ENCODE peak calls at places on chromosomes 3 and 15, in four cellular contexts. F, T, C and Q are unnamed samples.

GRCh38 chr15:35657679-35658201 is 111.8 kb upstream of the DPH6 start:
- DNase-seq in F (no peak), T (no peak), C (peak), Q (no peak)

GRCh38 chr3:11678735-11679134 is 35.0 kb upstream of the VGLL4 start:
- DNase-seq in C (no peak), T (no peak), F (no peak), Q (no peak)

GRCh38 chr3:27560484-27561056 is 76.4 kb upstream of the SLC4A7 start:
- DNase-seq in T (no peak), C (no peak), F (no peak), Q (no peak)

GRCh38 chr3:134311265-134311664 is 60.6 kb upstream of the RYK start:
- DNase-seq in C (no peak), T (no peak), F (no peak), Q (no peak)

GRCh38 chr15:22959451-22960101 is 20.6 kb downstream of the CYFIP1 start:
- DNase-seq in F (no peak), C (no peak), T (no peak), Q (no peak)

GRCh38 chr3:183503738-183504137 is 51.8 kb downstream of the KLHL6 start:
- DNase-seq in T (no peak), F (no peak), C (no peak), Q (no peak)

GRCh38 chr15:69898243-69898642 is 199.5 kb downstream of the TLE3 start:
- DNase-seq in T (no peak), C (no peak), F (no peak), Q (no peak)

GRCh38 chr3:130699765-130700164 is 46.9 kb downstream of the PIK3R4 start:
- DNase-seq in T (no peak), F (no peak), C (no peak), Q (no peak)

GRCh38 chr3:71831599-71831998 is 46.7 kb upstream of the PROK2 start:
- DNase-seq in F (no peak), T (no peak), C (no peak), Q (no peak)

GRCh38 chr15:76011611-76012010 is 613 bp downstream of the NRG4 start:
- DNase-seq in T (no peak), C (no peak), F (no peak), Q (no peak)

GRCh38 chr3:156516284-156516683 is 38.6 kb downstream of the SSR3 start:
- DNase-seq in C (no peak), F (no peak), T (peak), Q (no peak)

GRCh38 chr3:122189357-122189756 is 5.9 kb downstream of the CASR start:
- DNase-seq in F (no peak), C (no peak), T (no peak), Q (no peak)

GRCh38 chr3:50502225-50502583 is 1.2 kb downstream of the CACNA2D2 start:
- DNase-seq in C (no peak), F (no peak), T (no peak), Q (no peak)

GRCh38 chr3:52441772-52442332 is 3.1 kb downstream of the SEMA3G start:
- DNase-seq in F (no peak), T (no peak), C (no peak), Q (no peak)

GRCh38 chr3:31275038-31275562 is 257.6 kb upstream of the STT3B start:
- DNase-seq in F (no peak), C (no peak), T (no peak), Q (no peak)

GRCh38 chr3:190673157-190673556 is 159.3 kb downstream of the IL1RAP start:
- DNase-seq in T (no peak), F (no peak), C (peak), Q (no peak)

GRCh38 chr3:195030791-195031321 is 240.1 kb downstream of the XXYLT1 start:
- DNase-seq in T (no peak), F (no peak), C (no peak), Q (no peak)

GRCh38 chr15:87570186-87570585 is 686.4 kb downstream of the NTRK3 start:
- DNase-seq in C (no peak), T (no peak), F (no peak), Q (no peak)

GRCh38 chr15:48748535-48748934 is 62.3 kb downstream of the CEP152 start:
- DNase-seq in C (no peak), T (no peak), F (no peak), Q (no peak)

GRCh38 chr15:25251700-25252390 is 187.0 kb downstream of the UBE3A start:
- DNase-seq in F (no peak), T (no peak), C (no peak), Q (no peak)

GRCh38 chr15:52331490-52332240 is 36.1 kb upstream of the MYO5C start:
- DNase-seq in C (no peak), F (peak), T (peak), Q (no peak)

GRCh38 chr3:27756877-27757276 is 34.8 kb upstream of the EOMES start:
- DNase-seq in C (no peak), F (no peak), T (no peak), Q (no peak)

GRCh38 chr3:138941259-138941885 is 5.6 kb downstream of the FOXL2 start:
- DNase-seq in T (no peak), C (no peak), F (no peak), Q (no peak)

GRCh38 chr3:117622130-117622841 is 912.7 kb downstream of the TUSC7 start:
- DNase-seq in T (no peak), C (peak), F (no peak), Q (no peak)

GRCh38 chr3:83224101-83224868 is 1462.8 kb upstream of the GBE1 start:
- DNase-seq in F (no peak), C (no peak), T (no peak), Q (no peak)

GRCh38 chr15:51460796-51461195 is 119.3 kb downstream of the GLDN start:
- DNase-seq in C (no peak), F (no peak), T (no peak), Q (no peak)

GRCh38 chr15:56640127-56640526 is 93.2 kb downstream of the ZNF280D start:
- DNase-seq in F (no peak), C (no peak), T (no peak), Q (no peak)

GRCh38 chr15:63439536-63440264 is 58.1 kb upstream of the CA12 start:
- DNase-seq in T (no peak), C (no peak), F (no peak), Q (no peak)

GRCh38 chr3:23264413-23264812 is 61.3 kb downstream of the UBE2E2 start:
- DNase-seq in T (no peak), C (peak), F (no peak), Q (no peak)

GRCh38 chr3:76715426-76715825 is 324.5 kb upstream of the ROBO2 start:
- DNase-seq in F (no peak), T (no peak), C (no peak), Q (no peak)

GRCh38 chr15:82810863-82811421 is 1.5 kb downstream of the WHAMM start:
- DNase-seq in C (no peak), T (no peak), F (no peak), Q (no peak)

GRCh38 chr15:38062679-38063078 is 128.2 kb downstream of the TMCO5A start:
- DNase-seq in T (no peak), F (no peak), C (no peak), Q (no peak)

GRCh38 chr3:22386107-22386506 is 635.1 kb upstream of the ZNF385D start:
- DNase-seq in F (no peak), T (no peak), C (no peak), Q (no peak)

GRCh38 chr3:20462723-20463122 is 276.7 kb upstream of the SGO1 start:
- DNase-seq in C (no peak), F (no peak), T (no peak), Q (no peak)

GRCh38 chr15:75887178-75887577 is 16.5 kb upstream of the FBXO22 start:
- DNase-seq in C (no peak), T (no peak), F (no peak), Q (no peak)

GRCh38 chr3:78322780-78323179 is 1282.9 kb downstream of the ROBO2 start:
- DNase-seq in C (no peak), F (no peak), T (no peak), Q (no peak)

GRCh38 chr3:95134693-95135375 is 1072.0 kb downstream of the NSUN3 start:
- DNase-seq in F (no peak), T (no peak), C (no peak), Q (no peak)
- TF ChIP-seq CTCF in F (no peak), T (no peak), C (no peak), Q (no peak)

DNA sequence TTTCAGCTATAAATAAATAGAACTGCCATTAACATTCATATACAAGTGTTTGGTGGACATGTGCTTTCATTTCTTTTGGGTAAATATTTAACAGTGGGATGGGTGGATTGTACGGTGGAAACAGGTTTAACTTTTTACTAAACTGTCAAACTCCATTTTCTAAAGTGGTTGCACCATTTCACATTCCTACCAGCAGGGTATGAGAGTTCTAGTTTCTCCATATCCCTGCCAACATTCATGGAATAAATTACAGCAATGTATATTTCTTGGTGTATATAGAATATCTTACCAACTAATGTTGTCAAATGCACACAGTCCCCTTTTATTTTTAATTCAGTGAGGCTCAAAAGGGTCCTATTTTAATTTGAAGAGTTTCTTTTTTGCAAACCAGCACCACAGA is 71.3 kb upstream of the CTXND1 start:
- DNase-seq in T (no peak), C (no peak), F (no peak), Q (no peak)
- TF ChIP-seq CTCF in T (no peak), C (no peak), F (no peak), Q (no peak)

GRCh38 chr3:14608298-14608697 is 43.3 kb upstream of the CCDC174 start:
- DNase-seq in T (no peak), F (no peak), C (no peak), Q (no peak)
- TF ChIP-seq CTCF in T (no peak), F (no peak), C (no peak), Q (no peak)

GRCh38 chr3:157542711-157543485 is 39.7 kb upstream of the VEPH1 start:
- DNase-seq in T (no peak), F (no peak), C (no peak), Q (no peak)
- TF ChIP-seq CTCF in T (no peak), F (no peak), C (peak), Q (no peak)

DNA sequence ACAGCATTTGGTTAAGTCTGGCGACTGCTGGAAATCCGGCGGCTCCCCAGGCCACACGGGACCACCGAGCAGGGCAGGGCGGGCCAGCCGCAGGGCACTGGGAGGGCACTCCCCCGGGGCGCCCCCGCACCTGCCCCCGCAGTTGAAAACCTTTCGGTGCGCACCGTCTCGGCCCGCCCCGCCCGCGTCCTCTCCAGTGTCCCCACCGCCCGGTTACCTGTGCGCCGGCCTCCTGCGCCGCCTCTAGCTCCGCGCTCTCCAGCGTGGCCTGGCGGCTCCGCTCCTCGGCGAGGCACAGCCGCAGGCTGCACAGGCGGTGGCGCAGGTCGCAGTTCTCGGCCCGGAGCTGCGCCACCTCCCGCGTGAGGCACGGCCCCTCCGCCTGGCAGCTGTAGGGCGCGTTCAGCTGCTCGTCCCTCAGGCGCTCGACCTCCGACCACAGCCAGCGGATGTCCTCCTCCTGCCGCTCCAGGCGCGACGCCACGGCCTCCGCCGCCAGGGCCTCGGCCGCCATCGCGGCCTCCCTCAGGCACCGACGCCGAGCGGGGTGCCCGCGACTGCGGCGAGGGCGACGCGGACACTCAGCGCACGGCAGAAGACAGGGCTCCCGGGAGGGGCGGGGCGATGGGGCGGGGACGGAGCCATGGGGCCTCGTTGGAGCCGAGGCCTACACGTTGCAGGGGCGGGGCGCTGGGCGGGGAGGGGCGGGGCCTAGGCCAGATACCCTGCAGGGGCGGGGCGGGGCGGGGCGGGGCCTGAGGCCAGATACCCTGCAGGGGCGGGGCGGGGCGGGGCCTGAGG is at the start of gene TARS3:
- DNase-seq in F (peak), C (no peak), T (peak), Q (peak)
- TF ChIP-seq CTCF in F (no peak), C (peak), T (no peak), Q (no peak)